ENCODE peak calls at places on chromosomes 16 and 17, in five cellular contexts. Z, C, Q, T and B are unnamed samples.

GRCh38 chr17:61863801-61864126 is 436 bp upstream of the BRIP1 start:
- DNase-seq in Z (no peak), C (no peak), Q (no peak), T (no peak), B (no peak)

GRCh38 chr17:80605326-80606066 is 60.9 kb downstream of the RPTOR start:
- DNase-seq in Z (peak; percentile 44), C (no peak), Q (no peak), T (no peak), B (peak; percentile 46)

GRCh38 chr17:75371339-75371738 is 34.1 kb downstream of the GRB2 start:
- DNase-seq in Z (no peak), C (no peak), Q (no peak), T (no peak), B (no peak)

GRCh38 chr16:68360971-68361370 is 50.2 kb downstream of the PRMT7 start:
- DNase-seq in Z (no peak), C (no peak), Q (no peak), T (no peak), B (no peak)

GRCh38 chr17:66964930-66965800 is 658 bp downstream of the CACNG4 start:
- DNase-seq in Z (no peak), C (no peak), Q (no peak), T (no peak), B (peak; percentile 55)

GRCh38 chr17:17344507-17345293 is 41.5 kb downstream of the NT5M start:
- DNase-seq in Z (no peak), C (no peak), Q (no peak), T (no peak), B (no peak)

GRCh38 chr16:81350306-81350615 is 35.5 kb downstream of the GAN start:
- DNase-seq in Z (peak; percentile 9), C (no peak), Q (no peak), T (no peak), B (no peak)

GRCh38 chr17:49315974-49316570 is 46.0 kb downstream of the ZNF652 start:
- DNase-seq in Z (peak; percentile 27), C (no peak), Q (no peak), T (no peak), B (no peak)

GRCh38 chr16:17026600-17027242 is 444.0 kb downstream of the XYLT1 start:
- DNase-seq in Z (no peak), C (no peak), Q (peak; percentile 10), T (no peak), B (peak; percentile 10)

DNA sequence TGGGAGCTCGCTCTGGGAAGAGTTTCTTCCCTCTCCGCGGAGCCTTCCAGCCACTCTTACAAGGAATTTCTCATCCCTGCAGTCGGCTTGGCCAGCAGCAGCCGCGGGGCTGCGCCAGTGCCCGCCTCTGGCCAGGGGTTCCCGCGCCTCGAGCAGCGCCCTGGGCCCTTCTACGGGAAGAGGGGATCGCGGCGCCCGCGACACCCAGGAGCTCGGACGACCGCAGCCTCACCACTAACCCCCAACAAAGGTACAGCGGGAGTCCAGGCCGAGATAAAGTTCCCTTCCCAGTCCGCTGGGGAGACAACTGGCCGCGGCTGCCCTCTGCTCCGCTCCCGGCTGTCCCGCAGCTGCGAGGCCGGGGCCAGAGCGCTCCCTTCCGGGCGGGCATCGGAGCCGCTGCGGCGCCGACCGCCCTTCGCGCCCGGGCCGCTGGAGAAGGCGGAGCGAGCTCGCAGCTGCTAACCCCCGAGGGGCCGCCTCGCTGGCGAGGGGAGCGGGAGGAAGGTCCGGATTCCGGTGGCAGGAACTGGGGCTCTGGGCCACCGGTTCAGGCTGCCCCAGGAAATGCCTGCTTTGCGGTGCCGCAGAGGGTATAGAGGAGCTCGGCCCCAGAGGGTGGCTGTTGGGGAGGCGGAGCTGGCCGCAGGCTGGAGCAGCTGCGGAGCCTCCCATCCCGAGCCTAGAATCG is 3.6 kb upstream of the HS3ST3B1 start:
- DNase-seq in Z (no peak), C (no peak), Q (no peak), T (peak; percentile 40), B (no peak)
- TF ChIP-seq POLR2A in Z (no peak), C (no peak), Q (no peak), T (no peak), B (no peak)

GRCh38 chr16:77722315-77723107 is at the start of gene NUDT7:
- DNase-seq in Z (peak; percentile 96), C (peak; percentile 92), Q (peak; percentile 100), T (peak; percentile 100), B (peak; percentile 89)
- TF ChIP-seq POLR2A in Z (peak; percentile 26), C (peak; percentile 49), Q (peak; percentile 87), T (peak; percentile 60), B (no peak)

GRCh38 chr17:64259922-64260321 is 3.1 kb downstream of the TEX2 start:
- DNase-seq in Z (peak; percentile 61), C (no peak), Q (no peak), T (no peak), B (no peak)

GRCh38 chr17:64261422-64262124 is 1.5 kb downstream of the TEX2 start:
- DNase-seq in Z (no peak), C (no peak), Q (no peak), T (no peak), B (no peak)

GRCh38 chr17:64264891-64265290 is 1.8 kb upstream of the TEX2 start:
- DNase-seq in Z (no peak), C (no peak), Q (no peak), T (no peak), B (no peak)

GRCh38 chr17:64262125-64262421 is 987 bp downstream of the TEX2 start:
- DNase-seq in Z (no peak), C (no peak), Q (no peak), T (no peak), B (no peak)

DNA sequence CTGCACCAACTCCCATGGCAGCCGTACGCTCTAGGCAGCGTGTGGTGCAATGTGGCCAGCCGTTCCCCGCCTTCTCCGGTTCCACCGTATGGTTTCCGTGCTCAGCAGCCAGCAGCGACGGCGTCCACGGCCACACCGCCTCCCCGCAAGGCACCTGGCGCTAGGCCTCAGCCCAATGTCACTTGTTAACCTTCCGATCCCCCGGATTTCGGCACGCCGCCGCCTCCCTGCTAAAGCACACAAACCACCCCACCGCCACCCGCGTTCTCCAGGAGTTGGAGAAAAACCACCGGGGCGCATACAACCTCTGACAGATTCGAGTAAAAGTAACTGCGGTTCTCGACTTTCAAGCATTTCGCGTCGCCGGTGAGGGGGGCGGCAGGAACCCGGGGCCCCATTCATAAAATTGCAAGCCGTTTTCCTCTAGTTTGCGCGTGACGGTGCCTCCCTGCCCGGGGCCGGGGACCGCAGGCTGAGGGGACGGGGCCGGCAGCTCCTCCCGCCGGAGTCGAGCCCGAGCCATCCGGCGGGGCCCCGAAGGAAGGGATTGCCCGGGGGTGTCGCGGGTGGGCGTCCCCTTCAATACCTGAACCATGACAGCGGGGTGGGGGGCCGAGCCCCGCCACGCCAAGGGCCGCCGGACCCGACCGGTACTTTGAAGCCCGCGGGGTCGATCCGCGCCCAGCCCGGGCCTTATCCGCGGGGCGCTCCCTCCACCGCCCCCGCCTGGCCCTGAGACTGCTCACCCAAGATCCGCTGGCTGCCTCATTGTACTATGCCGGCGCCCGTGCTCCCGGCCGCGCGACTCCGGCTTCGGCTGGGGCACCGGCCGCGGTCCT is at the start of gene TEX2:
- DNase-seq in Z (no peak), C (no peak), Q (peak; percentile 66), T (peak; percentile 49), B (peak; percentile 52)
- TF ChIP-seq POLR2A in Z (peak; percentile 72), C (no peak), Q (peak; percentile 65), T (peak; percentile 48), B (no peak)

GRCh38 chr17:27968206-27968732 is 74.2 kb upstream of the NLK start:
- DNase-seq in Z (no peak), C (no peak), Q (no peak), T (no peak), B (no peak)

GRCh38 chr17:27974045-27974436 is 68.4 kb upstream of the NLK start:
- DNase-seq in Z (no peak), C (no peak), Q (no peak), T (no peak), B (no peak)

GRCh38 chr17:27974531-27975145 is 67.8 kb upstream of the NLK start:
- DNase-seq in Z (no peak), C (no peak), Q (no peak), T (no peak), B (no peak)

GRCh38 chr17:27973258-27974044 is 69.0 kb upstream of the NLK start:
- DNase-seq in Z (no peak), C (no peak), Q (no peak), T (no peak), B (no peak)

DNA sequence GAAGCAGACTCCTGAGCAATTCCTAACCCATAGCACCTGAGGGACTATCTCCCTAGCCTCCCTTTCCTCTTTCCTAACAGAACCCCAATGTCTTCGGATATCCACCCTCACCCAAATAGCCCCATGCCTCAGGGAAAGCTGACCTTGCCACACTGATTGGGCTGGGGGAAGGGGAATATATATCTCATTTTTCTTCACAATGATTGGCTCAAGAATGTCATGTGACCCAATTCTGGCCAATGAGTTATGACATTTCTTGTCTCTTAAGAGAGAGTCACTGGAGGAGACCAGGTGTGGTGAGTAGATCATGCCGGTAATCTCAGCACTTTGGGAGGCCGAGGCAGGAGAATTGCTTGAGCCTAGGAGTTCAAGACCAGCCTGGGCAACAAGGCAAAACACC is 71.9 kb upstream of the NLK start:
- DNase-seq in Z (no peak), C (no peak), Q (no peak), T (no peak), B (no peak)
- TF ChIP-seq POLR2A in Z (no peak), C (no peak), Q (no peak), T (no peak), B (no peak)

DNA sequence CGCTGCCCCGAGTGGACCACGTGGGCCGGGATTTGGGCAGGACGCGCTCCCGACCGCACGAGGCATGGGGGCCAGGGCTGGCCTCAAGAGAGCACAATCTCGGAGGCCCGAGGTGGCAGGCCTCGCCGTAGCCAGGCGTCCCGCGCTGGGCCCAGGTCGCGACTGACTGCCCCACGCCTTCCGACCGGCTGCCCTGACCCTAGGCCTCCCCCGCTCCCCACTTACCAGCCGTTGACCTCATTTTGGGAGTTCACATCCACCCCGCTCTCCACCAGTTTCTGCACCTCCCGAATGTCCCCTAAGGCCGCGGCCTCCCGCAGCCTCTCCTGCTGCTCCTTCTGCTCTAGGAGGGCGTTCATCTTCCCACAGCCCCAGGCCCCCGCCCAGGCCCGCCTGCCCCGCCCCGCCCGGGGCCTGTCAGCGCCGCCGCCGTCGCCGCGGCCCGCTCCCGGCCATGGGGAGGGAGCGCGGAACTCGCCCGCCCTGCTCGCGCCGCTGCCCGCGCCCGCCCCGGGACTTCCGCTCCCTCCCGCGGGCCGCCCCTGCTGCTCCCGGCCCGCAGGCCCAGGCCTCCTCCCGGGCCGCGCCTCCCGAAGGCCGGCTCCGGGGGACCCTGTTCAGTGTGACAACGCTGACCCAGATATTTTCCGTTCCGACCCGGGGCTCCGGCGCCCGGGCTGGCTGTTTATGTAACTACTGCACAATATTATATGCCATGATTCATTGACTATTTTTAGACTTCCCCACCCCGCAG is at the start of gene ANKRD40:
- DNase-seq in Z (peak; percentile 91), C (peak; percentile 90), Q (peak; percentile 92), T (peak; percentile 89), B (peak; percentile 69)
- TF ChIP-seq POLR2A in Z (peak; percentile 81), C (peak; percentile 75), Q (peak; percentile 54), T (peak; percentile 76), B (peak; percentile 36)